ENCODE peak calls at places on chromosomes 16 and 17, in four cellular contexts. O, J, F and H are unnamed samples.

GRCh38 chr17:2449486-2449885 is 48.6 kb upstream of the MNT start:
- DNase-seq in O (no peak), J (no peak), F (no peak), H (no peak)

GRCh38 chr16:49855280-49855821 is 561 bp downstream of the ZNF423 start:
- DNase-seq in O (peak), J (peak), F (peak), H (peak)

GRCh38 chr16:85029413-85029794 is 1.8 kb downstream of the KIAA0513 start:
- DNase-seq in O (peak), J (no peak), F (peak), H (peak)

GRCh38 chr16:54171855-54172537 is 114.6 kb downstream of the IRX3 start:
- DNase-seq in O (peak), J (peak), F (peak), H (peak)

GRCh38 chr17:2101448-2102257 is 46.8 kb downstream of the HIC1 start:
- DNase-seq in O (no peak), J (peak), F (no peak), H (no peak)

GRCh38 chr17:9036336-9036735 is 15.0 kb downstream of the NTN1 start:
- DNase-seq in O (no peak), J (no peak), F (no peak), H (peak)

GRCh38 chr16:57807252-57807967 is 5.1 kb upstream of the KIFC3 start:
- DNase-seq in O (no peak), J (no peak), F (no peak), H (no peak)

GRCh38 chr16:29256501-29256981 is 150.0 kb downstream of the NPIPB11 start:
- DNase-seq in O (no peak), J (no peak), F (peak), H (peak)

GRCh38 chr16:3188925-3189825 is 1.2 kb downstream of the OR1F1 start:
- DNase-seq in O (peak), J (no peak), F (peak), H (peak)

GRCh38 chr17:10516065-10516464 is 2.3 kb downstream of the MYH1 start:
- DNase-seq in O (no peak), J (no peak), F (no peak), H (no peak)

GRCh38 chr16:75264531-75264998 is 13.1 kb upstream of the BCAR1 start:
- DNase-seq in O (peak), J (peak), F (no peak), H (no peak)

GRCh38 chr17:78110363-78111011 is 18.1 kb downstream of the TMC6 start:
- DNase-seq in O (no peak), J (no peak), F (peak), H (no peak)

GRCh38 chr17:35345926-35346771 is 27.3 kb downstream of the SLFN11 start:
- DNase-seq in O (peak), J (peak), F (peak), H (peak)

GRCh38 chr17:71500761-71501555 is 619.9 kb upstream of the SOX9 start:
- DNase-seq in O (no peak), J (no peak), F (no peak), H (no peak)

GRCh38 chr16:87066695-87067556 is 250.3 kb downstream of the C16orf95 start:
- DNase-seq in O (no peak), J (no peak), F (no peak), H (no peak)

GRCh38 chr16:9090101-9090959 is 1.1 kb upstream of the HAPSTR1 start:
- DNase-seq in O (no peak), J (peak), F (peak), H (peak)

GRCh38 chr17:47237841-47238240 is 15.8 kb upstream of the ITGB3 start:
- DNase-seq in O (no peak), J (no peak), F (no peak), H (no peak)

GRCh38 chr16:67236551-67237395 is 9.8 kb downstream of the TMEM208 start:
- DNase-seq in O (peak), J (no peak), F (peak), H (peak)

GRCh38 chr17:17180141-17180603 is 26.0 kb downstream of the PLD6 start:
- DNase-seq in O (no peak), J (no peak), F (no peak), H (no peak)

GRCh38 chr17:79248843-79249242 is 174.2 kb downstream of the ENGASE start:
- DNase-seq in O (no peak), J (no peak), F (no peak), H (no peak)

GRCh38 chr16:89325861-89326471 is 108.5 kb downstream of the ZNF778 start:
- DNase-seq in O (peak), J (peak), F (no peak), H (peak)

GRCh38 chr16:19559242-19559910 is 3.9 kb downstream of the VPS35L start:
- DNase-seq in O (peak), J (no peak), F (peak), H (no peak)

GRCh38 chr17:44909681-44910144 is 5.6 kb downstream of the GFAP start:
- DNase-seq in O (peak), J (no peak), F (no peak), H (peak)

GRCh38 chr16:188674-189073 is 8.4 kb downstream of the HBQ1 start:
- DNase-seq in O (no peak), J (no peak), F (no peak), H (no peak)

GRCh38 chr17:82828875-82829487 is 10.8 kb downstream of the ZNF750 start:
- DNase-seq in O (no peak), J (no peak), F (no peak), H (no peak)